ENCODE peak calls at places on chromosomes 11 and 22, in nine cellular contexts. U, N, T, R, P, H, E, L and S are unnamed samples.

GRCh38 chr11:33444835-33445594 is 187.8 kb downstream of the HIPK3 start:
- DNase-seq in T (no peak), N (peak; percentile 10), L (no peak), H (no peak), U (no peak), E (no peak), R (no peak), P (peak; percentile 54), S (no peak)

GRCh38 chr11:76919887-76920746 is 59.4 kb downstream of the ACER3 start:
- DNase-seq in L (peak; percentile 61), H (peak; percentile 72), U (no peak), R (peak; percentile 85), P (peak; percentile 75), N (peak; percentile 81), E (peak; percentile 64), T (peak; percentile 93), S (no peak)

GRCh38 chr11:86696004-86696403 is 23.6 kb upstream of the ME3 start:
- DNase-seq in R (no peak), P (peak; percentile 98), H (no peak), U (no peak), E (no peak), T (no peak), L (no peak), N (peak; percentile 92), S (no peak)

GRCh38 chr11:19953342-19953741 is 206.9 kb downstream of the DBX1 start:
- DNase-seq in P (peak; percentile 77), N (peak; percentile 81), L (no peak), U (no peak), E (no peak), T (no peak), H (no peak), R (no peak), S (no peak)

GRCh38 chr11:69691449-69691848 is 12.4 kb downstream of the FGF19 start:
- DNase-seq in U (no peak), E (no peak), R (no peak), T (no peak), H (no peak), L (no peak), N (peak; percentile 53), P (no peak), S (no peak)

GRCh38 chr22:19854778-19855503 is at the start of the genes GNB1L and RTL10:
- DNase-seq in L (peak; percentile 98), E (peak; percentile 79), R (peak; percentile 95), U (peak; percentile 90), P (peak; percentile 96), N (peak; percentile 96), T (peak; percentile 98), H (peak; percentile 94), S (peak; percentile 98)

GRCh38 chr11:119757378-119757777 is 28.4 kb upstream of the NECTIN1 start:
- DNase-seq in H (no peak), R (no peak), E (no peak), P (no peak), N (no peak), L (no peak), U (no peak), T (no peak), S (no peak)

GRCh38 chr22:41382098-41382578 is 396 bp downstream of the TEF start:
- DNase-seq in U (peak; percentile 41), R (peak; percentile 79), L (peak; percentile 77), H (peak; percentile 65), N (no peak), E (peak; percentile 31), P (no peak), T (peak; percentile 74), S (peak; percentile 72)

GRCh38 chr11:96486890-96487633 is 97.2 kb downstream of the JRKL start:
- DNase-seq in U (no peak), H (no peak), L (no peak), N (peak; percentile 25), P (peak; percentile 36), T (peak; percentile 70), R (no peak), E (no peak), S (peak; percentile 49)

GRCh38 chr11:69718147-69718546 is 14.3 kb upstream of the FGF19 start:
- DNase-seq in T (peak; percentile 29), N (peak; percentile 23), L (peak; percentile 36), R (no peak), E (no peak), U (no peak), H (no peak), P (no peak), S (peak; percentile 51)

GRCh38 chr11:120385110-120385509 is 48.9 kb downstream of the ARHGEF12 start:
- DNase-seq in H (no peak), N (peak; percentile 80), U (no peak), T (no peak), R (no peak), E (no peak), L (no peak), P (peak; percentile 69), S (no peak)

GRCh38 chr11:14566331-14567063 is 46.3 kb upstream of the PSMA1 start:
- DNase-seq in H (no peak), P (no peak), R (no peak), E (no peak), N (no peak), T (no peak), L (no peak), U (no peak), S (no peak)

GRCh38 chr11:87290304-87290922 is 252.7 kb downstream of the TMEM135 start:
- DNase-seq in H (peak; percentile 36), L (no peak), P (peak; percentile 45), N (peak; percentile 64), R (no peak), T (no peak), U (no peak), E (no peak), S (no peak)

GRCh38 chr11:15826826-15827225 is 529.5 kb downstream of the SOX6 start:
- DNase-seq in E (no peak), L (peak; percentile 40), N (no peak), P (no peak), H (no peak), R (no peak), U (no peak), T (peak; percentile 62), S (peak; percentile 49)

GRCh38 chr11:114135737-114136151 is 76.2 kb downstream of the ZBTB16 start:
- DNase-seq in U (no peak), H (no peak), T (no peak), E (no peak), R (no peak), L (no peak), P (peak; percentile 29), N (no peak), S (no peak)

GRCh38 chr11:69525516-69526452 is 44.3 kb downstream of the LINC01488 start:
- DNase-seq in R (no peak), N (no peak), T (no peak), P (no peak), E (no peak), U (no peak), L (no peak), H (no peak), S (no peak)

GRCh38 chr22:42947211-42947990 is 67.5 kb downstream of the PACSIN2 start:
- DNase-seq in U (no peak), P (peak; percentile 36), R (no peak), L (peak; percentile 73), H (no peak), T (no peak), E (no peak), N (peak; percentile 41), S (no peak)

GRCh38 chr11:73141031-73141308 is 1.1 kb downstream of the FCHSD2 start:
- DNase-seq in U (no peak), R (no peak), T (peak; percentile 31), H (peak; percentile 16), P (peak; percentile 15), N (no peak), L (peak; percentile 41), E (no peak), S (peak; percentile 84)

GRCh38 chr11:88102595-88102929 is 72.7 kb downstream of the RAB38 start:
- DNase-seq in L (no peak), T (no peak), P (no peak), R (no peak), E (no peak), N (no peak), H (no peak), U (no peak), S (no peak)

GRCh38 chr22:19882446-19883381 is 28.0 kb upstream of the GNB1L start:
- DNase-seq in U (no peak), P (no peak), T (no peak), L (no peak), E (peak; percentile 0), R (no peak), H (no peak), N (no peak), S (peak; percentile 68)

GRCh38 chr11:134951305-134951700 is 539.3 kb upstream of the B3GAT1 start:
- DNase-seq in T (no peak), P (peak; percentile 80), L (no peak), U (no peak), E (no peak), N (peak; percentile 78), H (no peak), R (peak; percentile 73), S (no peak)
- H3K4me3 ChIP-seq in T (no peak overlapping the region), P (no peak overlapping the region), L (no peak overlapping the region), U (no peak overlapping the region), E (peak overlapping the region; percentile 68), N (no peak overlapping the region), H (no peak overlapping the region), R (no peak overlapping the region), S (no peak overlapping the region)

DNA sequence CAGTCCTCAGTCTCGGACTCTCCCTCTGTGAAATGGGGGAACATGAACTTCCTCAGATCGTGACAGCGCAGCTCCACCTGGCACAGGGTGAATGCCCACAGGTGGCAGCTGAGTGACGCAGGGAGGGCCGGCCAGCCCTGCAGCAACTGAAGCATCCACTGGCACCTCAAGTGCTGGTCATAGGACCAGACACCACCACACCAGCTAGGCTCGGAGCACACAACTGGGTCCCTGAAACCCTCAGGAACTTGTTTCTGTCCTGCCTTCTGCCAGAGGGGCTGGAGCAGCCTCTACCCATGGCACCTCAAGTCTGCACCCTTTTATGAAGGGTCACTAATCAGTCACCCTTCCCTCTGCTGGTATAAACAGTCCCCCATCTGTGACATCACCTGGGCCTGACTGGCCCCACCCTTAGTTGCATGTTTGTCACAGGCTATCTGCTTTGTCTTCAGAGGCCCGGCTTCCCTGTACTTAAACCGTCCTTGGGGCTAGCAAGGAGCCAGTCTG is 7.4 kb upstream of the CDC42BPG start:
- DNase-seq in E (no peak), H (no peak), L (no peak), U (no peak), P (no peak), T (peak; percentile 21), R (no peak), N (no peak), S (no peak)
- H3K4me1 ChIP-seq in E (peaks cover 41% of the 10 kb centered on the region), H (peaks cover 96% of the 10 kb centered on the region), L (peaks cover 98% of the 10 kb centered on the region), U (peaks cover 86% of the 10 kb centered on the region), P (peaks cover 41% of the 10 kb centered on the region), T (peaks cover 65% of the 10 kb centered on the region), R (peaks cover 4% of the 10 kb centered on the region), N (peaks cover 38% of the 10 kb centered on the region), S (peaks cover 43% of the 10 kb centered on the region)

DNA sequence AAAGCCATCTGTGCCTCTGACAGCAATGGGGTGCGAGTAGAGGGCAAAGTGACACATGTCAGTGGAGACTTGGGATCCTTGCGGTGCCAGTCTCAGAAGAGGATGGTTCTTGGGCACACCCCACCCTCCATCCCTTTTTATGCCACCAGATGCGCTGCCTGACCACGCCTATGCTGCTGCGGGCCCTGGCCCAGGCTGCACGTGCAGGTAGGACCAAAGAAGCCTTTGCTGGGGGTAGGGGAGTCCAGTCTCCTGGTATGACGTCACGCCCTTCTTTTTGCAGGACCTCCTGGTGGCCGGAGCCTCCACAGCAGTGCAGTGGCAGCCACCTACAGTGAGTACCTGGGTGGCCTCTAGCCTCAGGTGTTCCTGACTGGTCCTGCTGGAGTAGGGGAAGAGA is 1.5 kb downstream of the NDUFS8 start:
- DNase-seq in L (no peak), T (no peak), E (no peak), P (no peak), H (no peak), R (no peak), N (no peak), U (no peak), S (no peak)
- H3K4me3 ChIP-seq in L (peak overlapping the region; percentile 89), T (no peak overlapping the region), E (no peak overlapping the region), P (peak overlapping the region; percentile 89), H (no peak overlapping the region), R (peak overlapping the region; percentile 74), N (no peak overlapping the region), U (no peak overlapping the region), S (peak overlapping the region; percentile 82)

GRCh38 chr11:61969391-61969758 is 1.9 kb upstream of the FTH1 start:
- DNase-seq in R (no peak), H (no peak), P (no peak), L (no peak), E (no peak), N (no peak), T (no peak), U (no peak), S (no peak)
- H3K4me1 ChIP-seq in R (no peaks in the 10 kb centered on the region), H (peaks cover 33% of the 10 kb centered on the region), P (peaks cover 39% of the 10 kb centered on the region), L (peaks cover 94% of the 10 kb centered on the region), E (peaks cover 53% of the 10 kb centered on the region), N (peaks cover 32% of the 10 kb centered on the region), T (peaks cover 51% of the 10 kb centered on the region), U (peaks cover 6% of the 10 kb centered on the region), S (peaks cover 68% of the 10 kb centered on the region)